ENCODE peak calls at places on chromosomes 4 and X, in five cellular contexts. T is adrenal gland, X is body of pancreas, H is Peyer's patch, J is breast epithelium. S is an unnamed sample.

GRCh38 chrX:150460063-150460462 is 96.9 kb downstream of the MAMLD1 start:
- DNase-seq in T (no peak), X (no peak), H (no peak), J (no peak), S (no peak)

GRCh38 chrX:39957816-39958561 is 139.8 kb downstream of the BCOR start:
- DNase-seq in T (no peak), X (no peak), H (no peak), J (no peak), S (no peak)

GRCh38 chr4:76147454-76148141 is 599 bp downstream of the NUP54 start:
- DNase-seq in T (peak; percentile 72), X (no peak), H (peak; percentile 21), J (peak; percentile 52), S (peak; percentile 32)

GRCh38 chrX:111159232-111159631 is 63.2 kb downstream of the PAK3 start:
- DNase-seq in T (no peak), X (no peak), H (no peak), J (no peak), S (no peak)

GRCh38 chr4:152676052-152676854 is 3.5 kb downstream of the TMEM154 start:
- DNase-seq in T (no peak), X (no peak), H (no peak), J (no peak), S (no peak)

GRCh38 chr4:7444731-7445130 is 10.0 kb upstream of the PSAPL1 start:
- DNase-seq in T (no peak), X (no peak), H (no peak), J (no peak), S (no peak)

GRCh38 chrX:21374163-21374993 is at the start of gene CNKSR2:
- DNase-seq in T (peak; percentile 16), X (peak; percentile 74), H (peak; percentile 58), J (peak; percentile 48), S (peak; percentile 45)

GRCh38 chr4:7425171-7425570 is 9.6 kb downstream of the PSAPL1 start:
- DNase-seq in T (no peak), X (no peak), H (no peak), J (no peak), S (no peak)

GRCh38 chrX:19889582-19890342 is 2.4 kb upstream of the SH3KBP1 start:
- DNase-seq in T (peak; percentile 83), X (no peak), H (no peak), J (no peak), S (peak; percentile 18)

DNA sequence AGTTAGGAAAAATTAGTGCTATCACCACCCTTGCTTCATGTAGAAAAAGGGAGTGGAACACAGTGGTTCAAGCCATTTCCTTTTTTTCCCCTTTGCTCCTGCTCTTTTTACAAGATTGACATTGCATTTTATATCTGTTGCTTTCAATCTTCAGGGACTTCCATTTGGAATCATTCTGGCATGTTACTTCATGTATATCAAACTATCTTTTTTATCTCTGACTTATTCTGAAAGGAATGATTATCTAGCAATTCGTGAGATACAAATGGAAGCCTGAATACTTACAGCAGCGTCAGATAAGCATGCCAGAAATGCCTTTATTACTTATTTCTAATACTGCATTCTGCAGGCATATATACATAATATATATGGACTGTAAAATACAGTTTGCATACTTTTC is 20.4 kb downstream of the ADGRL3 start:
- DNase-seq in T (no peak), X (no peak), H (no peak), J (no peak), S (no peak)
- TF ChIP-seq POLR2A in T (no peak), X (no peak), H (no peak), J (no peak), S (no peak)

DNA sequence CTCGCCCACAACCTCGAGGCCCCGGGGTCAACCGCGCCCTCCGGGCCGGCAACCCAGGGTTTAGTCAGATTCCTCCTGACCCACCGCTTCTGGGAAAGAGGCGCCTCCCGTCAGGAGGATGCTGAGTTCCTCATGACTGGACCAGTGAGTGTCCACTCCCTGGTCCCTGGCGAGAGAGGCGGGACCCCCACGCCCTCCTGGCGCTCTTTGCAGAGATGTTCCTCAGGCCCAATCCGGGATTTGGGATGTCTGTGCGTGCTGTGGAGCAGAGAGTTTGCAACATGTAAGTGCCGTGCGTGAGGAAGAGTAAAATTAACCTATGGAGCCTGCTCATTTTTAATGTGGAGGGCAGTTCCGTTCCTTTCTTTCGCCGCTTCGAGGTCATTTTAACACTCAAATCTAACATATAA is 822 bp upstream of the UGDH start:
- DNase-seq in T (peak; percentile 82), X (no peak), H (no peak), J (peak; percentile 76), S (no peak)
- TF ChIP-seq POLR2A in T (no peak), X (no peak), H (no peak), J (no peak), S (no peak)

DNA sequence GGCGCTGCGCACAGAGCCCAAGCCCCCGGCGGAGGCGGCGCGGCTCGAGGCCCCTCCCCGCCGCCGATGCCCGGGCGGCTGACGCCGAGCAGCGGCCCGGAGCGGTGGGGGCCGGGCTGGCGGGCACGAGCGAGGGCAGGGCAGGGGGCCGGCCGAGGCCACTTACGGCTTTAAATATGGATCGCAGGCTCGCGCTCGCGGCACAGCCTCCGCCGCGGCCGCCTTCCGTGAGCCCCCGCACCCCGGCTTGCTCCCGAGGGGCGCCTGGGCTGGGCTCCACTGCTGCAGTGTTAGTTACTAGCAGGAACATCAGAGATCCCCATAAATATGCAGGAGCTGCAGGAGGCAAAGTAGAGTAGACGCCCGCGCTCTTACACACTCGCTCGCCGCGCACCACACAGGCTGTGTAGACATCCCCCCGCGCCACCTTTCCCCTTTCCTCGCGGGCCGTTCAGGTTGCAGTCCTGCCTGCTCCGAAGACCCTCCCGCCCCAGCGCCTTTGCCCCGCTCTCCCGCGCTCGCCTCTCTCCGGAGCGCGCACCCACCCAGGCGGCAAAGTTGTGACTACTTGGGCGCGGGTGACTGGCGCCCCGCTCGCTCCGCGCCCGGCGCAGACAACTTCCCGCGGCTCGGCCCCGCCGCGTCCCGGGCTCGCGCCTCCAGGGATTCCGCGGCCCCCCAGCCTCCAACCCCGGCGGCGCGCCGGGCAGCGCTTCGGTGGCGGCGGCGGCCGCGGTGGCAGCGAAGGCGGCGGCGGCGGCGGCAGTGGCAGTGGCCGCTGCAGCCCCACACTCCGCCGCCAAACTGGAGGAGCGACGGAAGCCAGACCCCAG is 152.0 kb upstream of the SLC4A4 start:
- DNase-seq in T (peak; percentile 15), X (peak; percentile 69), H (no peak), J (no peak), S (peak; percentile 30)
- TF ChIP-seq POLR2A in T (peak; percentile 7), X (peak; percentile 91), H (peak; percentile 68), J (no peak), S (no peak)

GRCh38 chr4:106264331-106264728 is 51.7 kb downstream of the TBCK start:
- DNase-seq in T (no peak), X (no peak), H (no peak), J (no peak), S (no peak)
- TF ChIP-seq POLR2A in T (no peak), X (no peak), H (no peak), J (no peak), S (no peak)

GRCh38 chr4:65242156-65242846 is 428.0 kb downstream of the EPHA5 start:
- DNase-seq in T (no peak), X (no peak), H (no peak), J (no peak), S (no peak)

DNA sequence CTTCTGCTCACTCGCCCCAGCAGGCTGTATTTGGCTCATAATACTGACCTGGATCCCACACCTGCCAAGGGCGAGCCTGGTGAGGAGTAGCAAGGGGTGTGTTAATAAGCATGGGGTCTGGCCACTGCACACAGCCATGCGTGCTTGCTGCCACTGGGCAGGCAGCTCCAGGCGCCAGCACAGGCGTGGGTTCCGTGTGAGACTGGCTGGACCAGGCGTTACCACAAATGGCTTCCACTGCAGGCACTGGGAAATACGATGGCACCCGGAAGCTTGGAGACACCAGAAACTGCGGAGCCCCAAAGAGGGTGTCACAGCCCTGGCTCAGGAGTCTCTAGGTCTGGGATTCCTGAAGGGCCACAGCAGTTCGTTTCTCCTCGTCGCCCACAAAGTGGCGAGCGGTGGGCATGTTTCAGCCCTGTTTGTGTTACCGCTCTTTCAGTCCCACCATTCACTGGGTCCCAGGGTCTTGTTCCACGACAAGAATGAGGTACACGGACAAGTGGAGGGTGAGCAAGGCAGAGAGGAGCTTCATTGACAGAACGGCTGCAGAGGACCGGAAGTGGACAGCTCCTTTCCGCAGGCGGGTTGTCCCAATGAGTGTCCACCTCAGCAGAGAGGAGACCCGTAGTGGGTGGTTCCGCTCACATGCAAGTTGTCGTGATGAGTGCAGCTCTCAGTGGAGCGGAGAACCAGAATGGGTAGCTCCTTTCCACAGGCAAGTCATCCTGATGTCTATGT is 428.9 kb downstream of the EPHA5 start:
- DNase-seq in T (no peak), X (no peak), H (no peak), J (no peak), S (no peak)
- TF ChIP-seq POLR2A in T (no peak), X (no peak), H (no peak), J (no peak), S (no peak)

DNA sequence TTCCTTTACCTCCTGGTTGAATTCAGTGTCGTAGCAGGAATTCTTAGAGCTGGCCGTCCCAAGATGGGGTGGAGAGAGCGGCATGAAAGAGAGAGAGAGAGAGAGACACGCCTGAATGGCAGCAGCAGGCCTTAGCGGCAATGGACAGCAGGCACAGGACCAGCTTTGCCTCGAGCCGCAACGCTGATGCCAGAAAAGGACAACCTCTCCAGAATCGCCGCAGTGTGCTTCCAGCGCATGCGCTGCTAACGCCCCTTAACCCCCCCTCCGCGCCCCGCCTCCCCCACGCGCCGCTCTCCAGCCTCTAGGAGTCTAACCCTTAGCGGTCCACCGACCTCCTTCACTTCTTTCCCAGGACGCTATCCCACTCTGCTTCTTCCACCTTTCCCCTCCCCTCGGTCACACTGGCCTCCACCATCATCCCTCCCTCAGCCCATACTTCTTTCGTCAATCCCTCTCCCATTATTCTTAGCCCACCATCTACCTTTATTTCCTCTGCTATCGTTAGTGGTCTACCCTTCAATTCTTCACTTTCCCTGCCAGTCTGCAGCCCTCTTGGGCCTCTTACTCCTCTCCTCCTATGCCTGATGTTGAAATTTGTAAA is 10.5 kb upstream of the ZCCHC13 start:
- DNase-seq in T (peak; percentile 85), X (peak; percentile 71), H (peak; percentile 63), J (peak; percentile 65), S (peak; percentile 22)
- TF ChIP-seq POLR2A in T (peak; percentile 85), X (peak; percentile 64), H (no peak), J (no peak), S (no peak)

DNA sequence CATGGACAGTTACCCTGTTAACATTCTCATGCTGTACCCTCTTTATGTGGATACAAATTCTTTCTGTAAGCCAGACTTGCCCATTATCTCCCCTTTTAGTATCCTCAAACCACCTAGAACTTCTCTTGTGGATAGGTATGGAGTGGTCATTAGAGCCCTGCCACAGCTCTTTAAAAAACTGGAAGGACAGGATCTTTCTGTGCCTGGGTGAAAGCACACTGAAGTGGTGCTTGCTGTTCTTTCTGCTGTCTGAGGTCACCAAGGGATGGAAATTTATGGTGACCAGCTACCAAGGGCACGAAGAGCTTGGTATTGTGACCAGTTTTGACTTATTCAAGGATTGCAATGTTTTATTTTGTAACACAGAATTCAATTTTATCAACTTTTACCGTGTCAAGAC is 344.2 kb downstream of the CBLL2 start:
- DNase-seq in T (no peak), X (no peak), H (no peak), J (no peak), S (no peak)
- TF ChIP-seq POLR2A in T (no peak), X (no peak), H (no peak), J (no peak), S (no peak)